ENCODE peak calls at places on chromosome 17, in four cellular contexts. P is right lobe of liver, N is ascending aorta, F is tibial nerve. Z is an unnamed sample.

GRCh38 chr17:28839221-28839620 is 3.4 kb downstream of the FAM222B start:
- DNase-seq in P (no peak), N (no peak), F (no peak), Z (no peak)

GRCh38 chr17:17675925-17676534 is 5.2 kb upstream of the RAI1 start:
- DNase-seq in F (no peak), P (no peak), N (no peak), Z (peak; percentile 43)

GRCh38 chr17:60971515-60972369 is 294.1 kb downstream of the BCAS3 start:
- DNase-seq in F (no peak), P (no peak), N (no peak), Z (peak; percentile 16)

GRCh38 chr17:55584861-55585260 is 73.6 kb upstream of the SMIM36 start:
- DNase-seq in P (no peak), F (no peak), N (no peak), Z (no peak)

GRCh38 chr17:35104844-35105450 is 14.7 kb downstream of the RAD51D start:
- DNase-seq in N (no peak), P (no peak), F (no peak), Z (no peak)

GRCh38 chr17:3828151-3828851 is 17.7 kb downstream of the NCBP3 start:
- DNase-seq in P (no peak), N (no peak), F (no peak), Z (no peak)

GRCh38 chr17:80361495-80362220 is 53.3 kb upstream of the ENDOV start:
- DNase-seq in F (no peak), P (no peak), N (no peak), Z (no peak)

GRCh38 chr17:81986606-81987005 is 9.2 kb downstream of the ASPSCR1 start:
- DNase-seq in F (no peak), P (no peak), N (no peak), Z (no peak)

GRCh38 chr17:3512512-3513171 is 36.8 kb downstream of the ASPA start:
- DNase-seq in N (peak; percentile 83), P (peak; percentile 91), F (peak; percentile 66), Z (no peak)

GRCh38 chr17:28916302-28916934 is 13.5 kb upstream of the DHRS13 start:
- DNase-seq in N (no peak), P (no peak), F (no peak), Z (no peak)

GRCh38 chr17:76543482-76544122 is 3.8 kb downstream of the PRCD start:
- DNase-seq in P (no peak), F (no peak), N (no peak), Z (no peak)

GRCh38 chr17:29568331-29569244 is at the start of gene TP53I13:
- DNase-seq in F (peak; percentile 79), P (peak; percentile 93), N (peak; percentile 91), Z (no peak)

GRCh38 chr17:74870512-74870911 is 2.3 kb downstream of the FDXR start:
- DNase-seq in F (no peak), N (no peak), P (peak; percentile 51), Z (no peak)

GRCh38 chr17:72928454-72929136 is 163.9 kb downstream of the SLC39A11 start:
- DNase-seq in F (no peak), N (no peak), P (peak; percentile 62), Z (no peak)

GRCh38 chr17:13513039-13513405 is 88.7 kb downstream of the HS3ST3A1 start:
- DNase-seq in N (no peak), P (no peak), F (no peak), Z (no peak)

GRCh38 chr17:14300628-14301278 is at the start of gene HS3ST3B1:
- DNase-seq in P (peak; percentile 100), N (peak; percentile 97), F (peak; percentile 82), Z (peak; percentile 98)

GRCh38 chr17:79711715-79712305 is 18.9 kb upstream of the ENPP7 start:
- DNase-seq in N (no peak), F (no peak), P (no peak), Z (no peak)

GRCh38 chr17:38587193-38587592 is 18.6 kb downstream of the SRCIN1 start:
- DNase-seq in P (no peak), F (no peak), N (no peak), Z (no peak)

GRCh38 chr17:31534223-31534888 is 142.9 kb downstream of the RAB11FIP4 start:
- DNase-seq in F (no peak), P (no peak), N (no peak), Z (no peak)
- H3K4me3 ChIP-seq in F (no peak overlapping the region), P (no peak overlapping the region), N (no peak overlapping the region), Z (no peak overlapping the region)

DNA sequence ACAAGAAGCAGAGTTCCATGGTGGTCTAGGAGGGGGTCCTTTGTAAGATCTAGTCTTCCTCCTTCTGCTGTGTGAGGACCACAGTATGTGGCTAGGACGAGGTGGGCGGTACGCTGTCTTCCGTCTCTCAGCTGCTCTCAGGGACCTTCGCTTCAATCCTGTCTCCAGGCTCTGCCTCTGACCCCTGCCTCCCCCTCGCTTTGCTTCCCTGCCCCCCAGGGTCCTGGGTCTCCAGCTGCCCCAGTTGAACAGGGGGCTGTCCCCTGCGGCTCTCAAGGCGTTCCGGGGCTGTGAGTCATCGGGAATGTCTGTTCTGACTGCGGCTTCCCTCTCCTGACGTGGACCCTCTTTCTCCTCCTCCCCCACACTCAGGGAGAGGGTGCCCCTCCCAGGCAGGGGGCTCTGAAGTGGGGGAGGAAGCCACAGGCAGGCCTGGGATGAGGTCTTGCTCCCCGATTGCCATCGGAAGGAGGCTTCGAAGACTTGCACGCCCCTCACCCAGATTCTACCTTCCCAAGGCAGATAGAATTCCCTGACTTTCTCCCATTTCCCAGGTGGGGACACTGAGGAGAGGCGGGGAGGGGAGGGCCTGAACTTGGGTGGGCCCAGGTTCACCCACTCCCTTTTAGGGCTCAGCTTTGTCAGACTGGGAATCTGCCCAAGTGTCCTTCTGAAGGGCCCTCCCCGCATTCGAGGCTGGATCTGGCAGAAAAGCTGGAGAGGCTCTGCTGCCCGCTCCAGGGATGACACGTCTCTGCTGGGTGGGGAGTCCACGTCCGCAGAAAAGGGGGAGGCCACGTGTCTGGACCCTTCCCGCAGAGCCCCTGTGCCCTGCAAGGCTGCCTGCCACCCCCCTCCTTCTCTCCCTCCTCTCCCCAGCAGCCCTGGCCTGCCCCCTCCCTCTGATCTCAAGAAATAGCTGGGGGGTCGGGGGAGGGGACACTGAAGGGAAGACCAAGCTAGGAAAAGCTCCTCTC is 9.1 kb upstream of the COL1A1 start:
- DNase-seq in N (peak; percentile 92), F (peak; percentile 15), P (no peak), Z (peak; percentile 90)
- H3K4me3 ChIP-seq in N (peak overlapping the region; percentile 46), F (no peak overlapping the region), P (no peak overlapping the region), Z (no peak overlapping the region)

GRCh38 chr17:5439446-5439764 is 450 bp upstream of the C1QBP start:
- DNase-seq in F (no peak), N (no peak), P (no peak), Z (no peak)
- H3K4me3 ChIP-seq in F (peak overlapping the region; percentile 92), N (peak overlapping the region; percentile 91), P (no peak overlapping the region), Z (no peak overlapping the region)

GRCh38 chr17:5200360-5200759 is 8.7 kb upstream of the ZNF594 start:
- DNase-seq in F (no peak), N (no peak), P (no peak), Z (no peak)
- H3K4me3 ChIP-seq in F (no peak overlapping the region), N (no peak overlapping the region), P (no peak overlapping the region), Z (no peak overlapping the region)

GRCh38 chr17:41366070-41366469 is 3.5 kb downstream of the KRT33B start:
- DNase-seq in P (no peak), N (no peak), F (no peak), Z (no peak)

GRCh38 chr17:41354538-41354937 is 3.9 kb upstream of the KRT33A start:
- DNase-seq in P (no peak), N (no peak), F (no peak), Z (no peak)

GRCh38 chr17:41363881-41364280 is 5.7 kb downstream of the KRT33B start:
- DNase-seq in P (no peak), F (no peak), N (no peak), Z (no peak)

DNA sequence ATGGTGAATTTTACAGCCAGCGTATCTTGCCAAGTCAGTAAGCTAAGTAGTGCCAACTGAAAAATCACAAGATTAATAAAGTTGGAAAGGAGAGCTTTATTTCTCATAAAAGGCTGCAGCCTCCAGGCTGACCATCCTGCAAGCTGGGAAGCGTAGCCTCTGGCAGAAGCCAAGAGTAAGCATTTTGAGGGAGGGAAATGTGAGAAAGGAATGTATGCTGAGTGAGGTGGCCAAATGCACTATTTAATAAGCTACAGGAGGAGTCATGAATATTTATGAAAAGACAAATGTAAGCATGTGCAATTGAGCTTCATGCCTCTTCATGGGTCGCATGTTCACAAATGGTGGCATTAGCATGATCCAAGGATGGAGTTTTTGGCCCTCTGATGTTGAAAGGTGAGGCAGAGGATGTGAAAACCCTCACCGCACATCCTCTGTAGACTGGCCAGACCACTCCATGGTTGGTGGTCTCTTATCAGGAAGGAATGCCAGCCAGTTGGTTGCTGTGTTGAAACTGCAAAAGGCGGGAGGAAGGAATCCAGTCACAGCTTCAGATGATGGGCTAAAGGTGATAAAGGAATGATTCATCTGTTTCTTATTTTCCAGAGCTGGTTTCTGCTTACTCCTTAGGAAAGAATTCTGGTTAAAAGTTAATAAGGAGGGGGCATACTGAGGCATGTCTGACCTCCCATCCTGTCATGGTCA is 9.2 kb downstream of the KRT33B start:
- DNase-seq in N (no peak), F (no peak), P (no peak), Z (peak; percentile 79)
- H3K4me3 ChIP-seq in N (no peak overlapping the region), F (no peak overlapping the region), P (no peak overlapping the region), Z (no peak overlapping the region)

GRCh38 chr17:31308935-31309334 is 4.9 kb downstream of the EVI2B start:
- DNase-seq in N (no peak), P (no peak), F (no peak), Z (no peak)

GRCh38 chr17:31310260-31310659 is 3.6 kb downstream of the EVI2B start:
- DNase-seq in F (no peak), P (no peak), N (no peak), Z (no peak)

GRCh38 chr17:31308372-31308905 is 5.4 kb downstream of the EVI2B start:
- DNase-seq in P (no peak), F (no peak), N (no peak), Z (no peak)

GRCh38 chr17:31309525-31309924 is 4.3 kb downstream of the EVI2B start:
- DNase-seq in F (no peak), P (no peak), N (no peak), Z (no peak)

GRCh38 chr17:31310877-31311276 is 3.0 kb downstream of the EVI2B start:
- DNase-seq in P (no peak), F (no peak), N (no peak), Z (no peak)
- H3K4me3 ChIP-seq in P (no peak overlapping the region), F (no peak overlapping the region), N (peak overlapping the region; percentile 25), Z (no peak overlapping the region)

GRCh38 chr17:39621523-39622379 is 5.0 kb upstream of the PPP1R1B start:
- DNase-seq in P (peak; percentile 84), N (peak; percentile 93), F (peak; percentile 84), Z (no peak)

GRCh38 chr17:39624313-39624712 is 2.4 kb upstream of the PPP1R1B start:
- DNase-seq in F (no peak), N (no peak), P (no peak), Z (no peak)

GRCh38 chr17:39619786-39620101 is 7.0 kb upstream of the PPP1R1B start:
- DNase-seq in N (no peak), P (no peak), F (no peak), Z (no peak)

GRCh38 chr17:39623356-39623950 is 3.3 kb upstream of the PPP1R1B start:
- DNase-seq in F (peak; percentile 71), N (peak; percentile 91), P (peak; percentile 89), Z (no peak)

DNA sequence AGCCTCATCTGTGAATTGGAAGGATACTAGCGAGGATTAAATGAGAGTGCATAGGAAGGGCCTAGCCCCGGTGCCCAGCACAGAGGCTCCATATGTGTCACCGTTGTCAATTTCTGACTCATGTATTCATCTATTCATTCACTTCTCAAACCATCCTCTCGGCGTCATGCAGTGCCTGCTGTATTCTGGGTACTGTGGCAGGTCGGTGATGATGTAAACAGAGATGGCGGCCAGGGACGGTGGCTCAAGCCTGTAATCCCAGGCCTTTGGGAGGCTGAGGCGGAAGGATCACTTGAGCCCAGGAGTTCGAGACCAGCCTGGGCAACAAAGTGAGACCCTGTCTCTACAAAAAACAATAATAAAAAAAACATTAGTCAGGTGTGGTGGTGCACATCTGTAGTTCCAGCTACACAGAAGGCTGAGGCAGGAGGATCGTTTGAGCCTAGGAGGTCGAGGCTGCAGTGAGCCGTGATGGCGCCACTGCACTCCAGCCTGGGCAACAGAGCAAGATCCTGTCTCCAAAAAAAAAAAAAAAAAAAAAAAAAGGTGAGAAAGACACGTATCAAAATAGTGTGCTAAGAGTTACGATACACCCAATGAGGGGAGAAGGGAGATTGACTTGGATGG is 4.3 kb upstream of the PPP1R1B start:
- DNase-seq in P (no peak), F (no peak), N (peak; percentile 60), Z (no peak)
- H3K4me3 ChIP-seq in P (no peak overlapping the region), F (no peak overlapping the region), N (no peak overlapping the region), Z (no peak overlapping the region)